ENCODE peak calls at places on chromosomes 4 and X, in nine cellular contexts. E, R, K, Z, Y, D, J, S and F are unnamed samples.

GRCh38 chr4:15744016-15744415 is 34.1 kb upstream of the CD38 start:
- DNase-seq in Y (no peak), R (no peak), J (no peak), S (no peak), K (peak), E (no peak), Z (no peak), D (no peak), F (peak)

GRCh38 chrX:135982860-135983259 is 2.4 kb upstream of the SLC9A6 start:
- DNase-seq in R (no peak), J (no peak), K (no peak), S (no peak), D (no peak), Y (no peak), Z (no peak), E (no peak), F (no peak)

GRCh38 chr4:19947349-19947748 is 304.4 kb upstream of the SLIT2 start:
- DNase-seq in D (no peak), S (no peak), R (no peak), Y (no peak), J (no peak), E (no peak), K (peak), Z (peak), F (peak)

GRCh38 chrX:12237131-12237530 is 98.9 kb downstream of the FRMPD4 start:
- DNase-seq in Z (no peak), R (no peak), E (no peak), J (no peak), S (no peak), Y (no peak), K (no peak), D (no peak), F (no peak)

GRCh38 chr4:118417325-118417724 is 64.5 kb upstream of the PRSS12 start:
- DNase-seq in S (no peak), Y (no peak), J (no peak), D (no peak), Z (no peak), R (no peak), E (no peak), K (peak), F (peak)

GRCh38 chrX:96538104-96538725 is 146.4 kb upstream of the DIAPH2 start:
- DNase-seq in S (no peak), Z (no peak), K (no peak), R (no peak), E (no peak), D (no peak), J (no peak), Y (no peak), F (no peak)

GRCh38 chr4:7381890-7382633 is 52.7 kb downstream of the PSAPL1 start:
- DNase-seq in K (no peak), Y (no peak), Z (no peak), E (no peak), J (no peak), S (no peak), D (no peak), R (no peak), F (no peak)

GRCh38 chr4:98113005-98113404 is 30.3 kb downstream of the STPG2 start:
- DNase-seq in E (no peak), Y (no peak), Z (peak), K (peak), S (no peak), R (peak), J (no peak), D (no peak), F (peak)

GRCh38 chr4:7963691-7964090 is 24.0 kb upstream of the AFAP1 start:
- DNase-seq in Y (no peak), E (no peak), S (no peak), R (no peak), D (no peak), Z (no peak), K (no peak), J (no peak), F (no peak)

GRCh38 chrX:153934473-153935325 is at the start of gene NAA10:
- DNase-seq in S (peak), J (peak), Y (no peak), R (no peak), Z (no peak), K (peak), D (peak), E (no peak), F (peak)

GRCh38 chr4:87144346-87144745 is 76.1 kb downstream of the KLHL8 start:
- DNase-seq in D (no peak), Y (no peak), K (no peak), R (no peak), J (no peak), E (no peak), S (no peak), Z (no peak), F (no peak)

GRCh38 chr4:89298788-89299152 is 8.8 kb downstream of the GPRIN3 start:
- DNase-seq in Z (peak), K (no peak), J (no peak), D (no peak), S (no peak), E (no peak), Y (no peak), R (no peak), F (peak)

GRCh38 chr4:183969596-183969995 is 64.5 kb downstream of the STOX2 start:
- DNase-seq in R (no peak), S (no peak), K (no peak), J (no peak), Y (no peak), Z (no peak), D (no peak), E (no peak), F (no peak)

GRCh38 chr4:99330648-99331047 is 9.4 kb upstream of the ADH1B start:
- DNase-seq in Z (no peak), J (no peak), Y (no peak), K (no peak), D (no peak), R (no peak), E (no peak), S (no peak), F (no peak)

GRCh38 chrX:152450076-152450475 is 1.0 kb downstream of the GABRA3 start:
- DNase-seq in R (no peak), S (no peak), K (no peak), Z (no peak), J (no peak), D (no peak), Y (no peak), E (no peak), F (no peak)

GRCh38 chrX:120790118-120790517 is 85.5 kb downstream of the CT47B1 start:
- DNase-seq in D (peak), E (no peak), Z (peak), J (peak), Y (peak), R (peak), K (peak), S (peak), F (peak)

GRCh38 chrX:119266364-119266995 is 30.4 kb downstream of the PGRMC1 start:
- DNase-seq in Z (peak), E (no peak), J (no peak), R (no peak), Y (no peak), K (no peak), S (no peak), D (peak), F (peak)

GRCh38 chr4:25865586-25865985 is 2.8 kb upstream of the SEL1L3 start:
- DNase-seq in Y (no peak), R (no peak), E (no peak), S (no peak), K (no peak), J (no peak), Z (no peak), D (no peak), F (no peak)

GRCh38 chrX:17025903-17026302 is 79.4 kb downstream of the REPS2 start:
- DNase-seq in E (no peak), S (no peak), Y (no peak), J (no peak), Z (no peak), D (no peak), R (peak), K (no peak), F (no peak)

GRCh38 chr4:150232029-150232428 is 153.8 kb downstream of the DCLK2 start:
- DNase-seq in E (no peak), Z (no peak), J (no peak), S (no peak), K (no peak), R (no peak), D (no peak), Y (no peak), F (no peak)

GRCh38 chr4:105631818-105632400 is 76.6 kb downstream of the INTS12 start:
- DNase-seq in D (no peak), Z (no peak), S (no peak), R (no peak), Y (no peak), E (no peak), K (no peak), J (no peak), F (no peak)

GRCh38 chr4:154341448-154341847 is 150.2 kb downstream of the DCHS2 start:
- DNase-seq in Z (no peak), S (no peak), D (no peak), K (no peak), J (no peak), R (no peak), Y (no peak), E (no peak), F (no peak)

GRCh38 chr4:157270108-157270507 is 49.6 kb downstream of the GRIA2 start:
- DNase-seq in D (no peak), J (no peak), Z (no peak), K (no peak), S (no peak), Y (no peak), E (no peak), R (no peak), F (peak)